ENCODE peak calls at places on chromosomes 1 and 21, in ten cellular contexts. G is endothelial cell, Y is kidney, F is lower lobe of right lung, S is epithelial cell of esophagus, E is WTC11, W is left ventricle myocardium inferior, Z is choroid plexus epithelial cell, D is cardiac muscle cell, C is Calu3. B is an unnamed sample.

GRCh38 chr1:60924964-60925798 is 157.2 kb upstream of the NFIA start:
- DNase-seq in G (no peak), Y (no peak), F (no peak), S (no peak), E (no peak), W (no peak), Z (no peak), D (no peak), C (no peak), B (no peak)

GRCh38 chr1:30885580-30886513 is 22.7 kb downstream of the SDC3 start:
- DNase-seq in G (no peak), Y (no peak), F (no peak), S (no peak), E (no peak), W (no peak), Z (no peak), D (no peak), C (no peak), B (no peak)

GRCh38 chr21:32653326-32653901 is 41.2 kb upstream of the CFAP298 start:
- DNase-seq in G (peak; percentile 21), Y (no peak), F (no peak), S (peak; percentile 51), E (peak; percentile 40), W (no peak), Z (peak; percentile 44), D (peak; percentile 39), C (peak; percentile 49), B (peak; percentile 27)

GRCh38 chr1:94416901-94417701 is 1.1 kb upstream of the ABCD3 start:
- DNase-seq in G (no peak), Y (no peak), F (no peak), S (peak; percentile 48), E (no peak), W (no peak), Z (peak; percentile 78), D (peak; percentile 53), C (peak; percentile 19), B (peak; percentile 80)

GRCh38 chr1:155574077-155574476 is 11.5 kb upstream of the ASH1L start:
- DNase-seq in G (no peak), Y (no peak), F (no peak), S (no peak), E (no peak), W (no peak), Z (no peak), D (no peak), C (no peak), B (no peak)

GRCh38 chr1:156931553-156931952 is 11.1 kb downstream of the LRRC71 start:
- DNase-seq in G (no peak), Y (peak; percentile 46), F (no peak), S (no peak), E (no peak), W (no peak), Z (peak; percentile 74), D (no peak), C (no peak), B (no peak)

GRCh38 chr1:63892632-63893395 is 119.0 kb downstream of the ROR1 start:
- DNase-seq in G (no peak), Y (no peak), F (no peak), S (peak; percentile 55), E (no peak), W (no peak), Z (peak; percentile 78), D (no peak), C (peak; percentile 29), B (no peak)

GRCh38 chr1:215114154-215114933 is 31.8 kb downstream of the KCNK2 start:
- DNase-seq in G (no peak), Y (no peak), F (no peak), S (peak; percentile 88), E (no peak), W (no peak), Z (peak; percentile 69), D (no peak), C (peak; percentile 75), B (peak; percentile 100)

GRCh38 chr1:208089151-208089550 is 155.0 kb downstream of the PLXNA2 start:
- DNase-seq in G (no peak), Y (no peak), F (no peak), S (no peak), E (no peak), W (no peak), Z (no peak), D (no peak), C (no peak), B (no peak)

GRCh38 chr1:41268154-41268770 is 26.2 kb upstream of the SCMH1 start:
- DNase-seq in G (peak; percentile 88), Y (peak; percentile 88), F (peak; percentile 84), S (peak; percentile 76), E (peak; percentile 86), W (peak; percentile 66), Z (peak; percentile 84), D (peak; percentile 84), C (peak; percentile 85), B (peak; percentile 72)

GRCh38 chr1:42730002-42730401 is 10.0 kb downstream of the CLDN19 start:
- DNase-seq in G (no peak), Y (no peak), F (no peak), S (no peak), E (peak; percentile 39), W (no peak), Z (no peak), D (no peak), C (no peak), B (no peak)

GRCh38 chr21:44450402-44450801 is 4.9 kb upstream of the LRRC3 start:
- DNase-seq in G (no peak), Y (peak; percentile 44), F (no peak), S (no peak), E (no peak), W (no peak), Z (no peak), D (no peak), C (no peak), B (no peak)

GRCh38 chr1:247491328-247491727 is 33.4 kb upstream of the OR2B11 start:
- DNase-seq in G (no peak), Y (peak; percentile 59), F (no peak), S (no peak), E (no peak), W (no peak), Z (no peak), D (no peak), C (no peak), B (no peak)

GRCh38 chr1:247482747-247483146 is 24.8 kb upstream of the OR2B11 start:
- DNase-seq in G (no peak), Y (no peak), F (no peak), S (peak; percentile 38), E (no peak), W (no peak), Z (no peak), D (no peak), C (no peak), B (peak; percentile 79)

GRCh38 chr1:247487057-247487456 is 29.2 kb upstream of the OR2B11 start:
- DNase-seq in G (peak; percentile 42), Y (no peak), F (no peak), S (peak; percentile 41), E (no peak), W (no peak), Z (peak; percentile 56), D (peak; percentile 49), C (peak; percentile 10), B (peak; percentile 76)
- TF ChIP-seq CTCF in G (peak; percentile 21), Y (peak; percentile 42), F (peak; percentile 49), S (peak; percentile 45), E (no peak), W (peak; percentile 56), Z (peak; percentile 45), D (peak; percentile 35), C (no peak), B (peak; percentile 84)

GRCh38 chr1:226679853-226680516 is 59.1 kb downstream of the ITPKB start:
- DNase-seq in G (peak; percentile 71), Y (peak; percentile 95), F (peak; percentile 87), S (peak; percentile 35), E (peak; percentile 95), W (peak; percentile 90), Z (peak; percentile 84), D (peak; percentile 92), C (peak; percentile 64), B (no peak)
- TF ChIP-seq CTCF in G (no peak), Y (no peak), F (no peak), S (no peak), E (no peak), W (no peak), Z (no peak), D (no peak), C (no peak), B (no peak)

DNA sequence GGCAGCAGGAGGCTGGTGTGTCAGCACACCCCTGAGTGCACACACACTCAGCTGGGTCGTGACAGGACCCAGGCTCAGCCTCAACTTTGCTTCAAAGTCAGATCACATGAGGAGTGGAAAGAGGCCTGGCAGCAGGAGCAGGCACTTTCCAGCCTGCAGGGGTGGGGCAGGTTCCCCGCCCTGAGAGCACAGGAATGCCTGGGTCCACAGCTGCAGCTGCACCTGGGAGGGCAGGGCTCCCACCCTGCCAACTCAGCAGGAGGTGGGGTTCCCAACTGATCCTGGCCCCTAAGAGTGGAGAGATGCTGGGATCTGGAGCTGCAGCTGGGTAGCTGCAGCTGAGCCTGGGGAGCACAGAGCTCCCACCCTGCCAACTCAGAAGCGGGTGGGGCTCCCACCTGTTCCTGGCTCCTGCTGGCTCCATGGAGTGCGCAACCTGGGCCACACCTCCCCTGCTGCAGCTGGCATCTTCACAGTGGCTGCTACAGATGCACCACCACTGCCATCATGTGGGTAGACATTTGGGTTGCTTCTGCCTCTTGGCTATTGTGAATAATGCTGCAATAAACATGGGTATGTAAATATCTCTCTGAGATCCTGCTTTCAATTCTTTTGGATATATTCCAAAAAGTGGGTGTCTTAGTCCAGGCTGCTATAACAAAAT is 415.4 kb downstream of the TTLL7 start:
- DNase-seq in G (no peak), Y (no peak), F (no peak), S (peak; percentile 46), E (peak; percentile 20), W (no peak), Z (peak; percentile 3), D (no peak), C (peak; percentile 3), B (peak; percentile 23)
- TF ChIP-seq CTCF in G (no peak), Y (no peak), F (no peak), S (peak; percentile 47), E (no peak), W (peak; percentile 48), Z (peak; percentile 19), D (no peak), C (no peak), B (peak; percentile 14)

GRCh38 chr1:18373151-18373550 is 107.6 kb upstream of the KLHDC7A start:
- DNase-seq in G (no peak), Y (no peak), F (no peak), S (no peak), E (no peak), W (no peak), Z (no peak), D (no peak), C (no peak), B (no peak)

GRCh38 chr1:18376661-18377060 is 104.1 kb upstream of the KLHDC7A start:
- DNase-seq in G (no peak), Y (no peak), F (no peak), S (no peak), E (no peak), W (no peak), Z (no peak), D (no peak), C (no peak), B (no peak)

DNA sequence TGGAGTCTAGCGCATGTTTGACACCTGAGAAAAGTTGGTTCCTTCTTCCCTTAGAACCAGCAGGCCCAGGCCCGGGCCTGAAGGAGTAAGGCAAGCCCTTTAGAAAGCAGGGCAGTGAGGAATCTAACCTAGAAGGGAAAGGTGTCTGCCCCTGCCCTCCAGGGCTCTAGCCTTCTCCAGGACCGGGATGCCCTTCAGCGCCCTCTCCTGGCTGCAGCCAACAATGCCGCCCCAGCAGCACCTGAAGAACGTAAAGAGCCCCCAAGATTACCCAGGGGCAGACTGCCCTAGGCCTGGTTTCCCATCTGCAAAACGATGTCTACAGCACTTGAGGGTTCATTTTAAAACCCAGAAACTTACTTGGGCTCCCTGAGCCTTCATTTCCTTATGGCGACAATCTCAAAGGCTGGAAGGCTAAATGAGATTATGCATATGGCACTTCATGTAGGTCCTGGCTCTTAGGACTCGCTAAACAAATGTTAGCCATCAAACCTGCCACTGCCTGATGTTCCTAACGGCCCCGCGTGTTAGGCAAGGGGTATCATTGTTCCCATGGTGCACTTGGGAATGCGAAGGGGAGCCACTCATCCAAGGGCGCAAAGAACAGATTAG is 106.7 kb upstream of the KLHDC7A start:
- DNase-seq in G (peak; percentile 80), Y (no peak), F (no peak), S (no peak), E (peak; percentile 93), W (no peak), Z (no peak), D (peak; percentile 63), C (peak; percentile 8), B (peak; percentile 5)
- TF ChIP-seq CTCF in G (peak; percentile 64), Y (peak; percentile 24), F (peak; percentile 34), S (no peak), E (peak; percentile 77), W (no peak), Z (no peak), D (no peak), C (no peak), B (peak; percentile 18)

B was measured in MCF 10A.